ENCODE peak calls at places on chromosomes 2 and 18, in seven cellular contexts. I is GM12865; W is SW 1271; Q is cardiac fibroblast; U is NCI-H1092 treated with DMSO at 0.1 percent for 48 hours; F is activated naive CD8-positive, alpha-beta T cell treated with anti-CD3 and anti-CD28 coated beads for 36 hours; N is stimulated activated CD8-positive, alpha-beta memory T cell treated with anti-CD3 and anti-CD28 coated beads, Interleukin-15, amount 100 ng/mL, for 48 hours. X is an unnamed sample.

GRCh38 chr18:12304351-12305210 is 3.5 kb upstream of the TUBB6 start:
- DNase-seq in W (no peak), Q (no peak), F (no peak), I (no peak), U (peak; percentile 64), N (no peak), X (no peak)

GRCh38 chr2:187847245-187848208 is 293.3 kb upstream of the TFPI start:
- DNase-seq in F (no peak), I (no peak), W (no peak), Q (no peak), U (no peak), N (no peak), X (no peak)

GRCh38 chr2:61632276-61633169 is 94.4 kb upstream of the XPO1 start:
- DNase-seq in N (no peak), W (no peak), Q (peak; percentile 31), F (no peak), I (no peak), U (no peak), X (no peak)

GRCh38 chr2:81283081-81283480 is 978.5 kb upstream of the LRRTM1 start:
- DNase-seq in W (no peak), F (no peak), Q (no peak), I (no peak), N (no peak), U (no peak), X (no peak)

GRCh38 chr2:2181505-2181904 is 149.6 kb downstream of the MYT1L start:
- DNase-seq in Q (no peak), U (peak; percentile 8), W (no peak), I (no peak), F (no peak), N (no peak), X (no peak)

GRCh38 chr18:74936343-74936742 is 272.6 kb downstream of the PTGR3 start:
- DNase-seq in I (no peak), U (no peak), W (no peak), N (no peak), Q (no peak), F (no peak), X (no peak)

GRCh38 chr2:182173944-182174622 is 188.4 kb downstream of the PPP1R1C start:
- DNase-seq in F (no peak), Q (no peak), N (no peak), I (no peak), W (no peak), U (no peak), X (no peak)

GRCh38 chr2:96321230-96322103 is 3.6 kb upstream of the ITPRIPL1 start:
- DNase-seq in U (peak; percentile 61), F (peak; percentile 90), I (peak; percentile 95), W (peak; percentile 66), Q (peak; percentile 29), N (peak; percentile 80), X (peak; percentile 73)

GRCh38 chr2:9330639-9331270 is 92.6 kb downstream of the ITGB1BP1 start:
- DNase-seq in W (no peak), I (no peak), U (no peak), Q (no peak), N (no peak), F (no peak), X (no peak)

GRCh38 chr2:10707831-10708230 is 13.6 kb upstream of the ATP6V1C2 start:
- DNase-seq in W (no peak), N (no peak), F (no peak), I (no peak), Q (no peak), U (no peak), X (no peak)

GRCh38 chr2:238267884-238268680 is 20.3 kb downstream of the PER2 start:
- DNase-seq in W (no peak), F (no peak), Q (no peak), I (no peak), N (no peak), U (no peak), X (no peak)

GRCh38 chr2:239800785-239801184 is 224.4 kb downstream of the NDUFA10 start:
- DNase-seq in F (no peak), N (no peak), I (no peak), U (no peak), Q (no peak), W (no peak), X (no peak)

GRCh38 chr2:232245111-232245510 is 133.4 kb upstream of the ALPP start:
- DNase-seq in F (no peak), I (no peak), U (no peak), N (no peak), Q (no peak), W (no peak), X (no peak)

GRCh38 chr2:54673501-54673998 is 49.9 kb upstream of the EML6 start:
- DNase-seq in Q (peak; percentile 89), N (peak; percentile 41), W (no peak), F (peak; percentile 69), I (peak; percentile 59), U (no peak), X (peak; percentile 32)

GRCh38 chr2:127057371-127058245 is 49.3 kb downstream of the BIN1 start:
- DNase-seq in U (no peak), W (no peak), I (no peak), N (no peak), Q (no peak), F (no peak), X (no peak)

GRCh38 chr2:146077156-146077555 is 1557.2 kb upstream of the ZEB2 start:
- DNase-seq in F (no peak), N (no peak), W (no peak), U (no peak), I (no peak), Q (no peak), X (no peak)

GRCh38 chr18:47150824-47151366 is 595 bp upstream of the HDHD2 start:
- DNase-seq in I (no peak), Q (no peak), W (no peak), U (no peak), N (no peak), F (no peak), X (no peak)

GRCh38 chr2:233700028-233700635 is 7.4 kb downstream of the UGT1A6 start:
- DNase-seq in Q (peak; percentile 97), N (no peak), W (no peak), I (no peak), F (no peak), U (no peak), X (no peak)

GRCh38 chr2:148906136-148906535 is 31.1 kb downstream of the KIF5C start:
- DNase-seq in N (no peak), W (no peak), U (no peak), F (no peak), I (no peak), Q (no peak), X (no peak)